ENCODE peak calls at places on chromosome 18, in seven cellular contexts. P is IMR-90, E is H9, J is mesendoderm, Q is neuronal stem cell, G is trophoblast cell, K is H1. Y is an unnamed sample.

GRCh38 chr18:58532972-58533371 is 95.9 kb downstream of the ALPK2 start:
- DNase-seq in P (no peak), E (no peak), J (no peak), Q (no peak), G (no peak), K (no peak), Y (no peak)

GRCh38 chr18:22391571-22392359 is 25.9 kb downstream of the CTAGE1 start:
- DNase-seq in P (peak; percentile 96), E (no peak), J (no peak), Q (no peak), G (peak; percentile 22), K (no peak), Y (peak; percentile 97)

GRCh38 chr18:9612215-9612830 is 2.0 kb downstream of the PPP4R1 start:
- DNase-seq in P (peak; percentile 58), E (no peak), J (peak; percentile 55), Q (no peak), G (peak; percentile 12), K (no peak), Y (peak; percentile 66)

GRCh38 chr18:69177702-69178101 is 223.0 kb upstream of the DOK6 start:
- DNase-seq in P (peak; percentile 1), E (no peak), J (no peak), Q (no peak), G (no peak), K (no peak), Y (no peak)

GRCh38 chr18:36912887-36913286 is 84.0 kb downstream of the KIAA1328 start:
- DNase-seq in P (no peak), E (no peak), J (no peak), Q (no peak), G (no peak), K (no peak), Y (no peak)

GRCh38 chr18:58247363-58247834 is 203.4 kb downstream of the NEDD4L start:
- DNase-seq in P (peak; percentile 11), E (peak; percentile 45), J (peak; percentile 67), Q (no peak), G (no peak), K (peak; percentile 63), Y (no peak)

GRCh38 chr18:56563568-56563967 is 74.8 kb downstream of the TXNL1 start:
- DNase-seq in P (no peak), E (peak; percentile 92), J (peak; percentile 92), Q (peak; percentile 54), G (no peak), K (peak; percentile 79), Y (peak; percentile 3)

GRCh38 chr18:59376351-59376935 is 17.4 kb upstream of the LMAN1 start:
- DNase-seq in P (no peak), E (no peak), J (peak; percentile 56), Q (peak; percentile 74), G (no peak), K (no peak), Y (no peak)

GRCh38 chr18:48808476-48808875 is 142.3 kb downstream of the SMAD7 start:
- DNase-seq in P (no peak), E (no peak), J (no peak), Q (no peak), G (no peak), K (no peak), Y (no peak)

GRCh38 chr18:56240405-56240804 is 398.0 kb downstream of the TXNL1 start:
- DNase-seq in P (peak; percentile 97), E (no peak), J (no peak), Q (no peak), G (no peak), K (no peak), Y (peak; percentile 17)

GRCh38 chr18:56086176-56086575 is 498.2 kb upstream of the TCF4 start:
- DNase-seq in P (peak; percentile 38), E (no peak), J (no peak), Q (no peak), G (no peak), K (no peak), Y (no peak)

GRCh38 chr18:5456577-5457466 is 87.0 kb downstream of the EPB41L3 start:
- DNase-seq in P (peak; percentile 62), E (peak; percentile 42), J (peak; percentile 81), Q (peak; percentile 32), G (no peak), K (peak; percentile 56), Y (no peak)

GRCh38 chr18:52682260-52682659 is 342.3 kb downstream of the DCC start:
- DNase-seq in P (no peak), E (peak; percentile 36), J (peak; percentile 97), Q (no peak), G (no peak), K (no peak), Y (no peak)

GRCh38 chr18:48703418-48703817 is 164.6 kb downstream of the CTIF start:
- DNase-seq in P (no peak), E (no peak), J (no peak), Q (no peak), G (no peak), K (no peak), Y (no peak)

GRCh38 chr18:69230204-69230603 is 170.5 kb upstream of the DOK6 start:
- DNase-seq in P (no peak), E (peak; percentile 45), J (no peak), Q (no peak), G (no peak), K (no peak), Y (no peak)

GRCh38 chr18:13136689-13137040 is 81.9 kb upstream of the LDLRAD4 start:
- DNase-seq in P (no peak), E (peak; percentile 58), J (no peak), Q (no peak), G (no peak), K (peak; percentile 58), Y (no peak)

GRCh38 chr18:66728951-66729350 is 125.1 kb upstream of the CDH19 start:
- DNase-seq in P (no peak), E (no peak), J (no peak), Q (no peak), G (no peak), K (no peak), Y (no peak)

GRCh38 chr18:28469946-28470345 is 293.0 kb upstream of the CDH2 start:
- DNase-seq in P (no peak), E (no peak), J (no peak), Q (no peak), G (no peak), K (no peak), Y (peak; percentile 22)

GRCh38 chr18:76615065-76615733 is 120.2 kb upstream of the ZNF516 start:
- DNase-seq in P (peak; percentile 27), E (no peak), J (no peak), Q (no peak), G (no peak), K (no peak), Y (no peak)

GRCh38 chr18:55018602-55019001 is 59.3 kb upstream of the CCDC68 start:
- DNase-seq in P (peak; percentile 68), E (no peak), J (peak; percentile 63), Q (no peak), G (no peak), K (no peak), Y (peak; percentile 33)

GRCh38 chr18:48923746-48924580 is 26.8 kb downstream of the SMAD7 start:
- DNase-seq in P (peak; percentile 69), E (no peak), J (peak; percentile 11), Q (no peak), G (no peak), K (no peak), Y (peak; percentile 91)

GRCh38 chr18:42274488-42275137 is 319.6 kb downstream of the PIK3C3 start:
- DNase-seq in P (peak; percentile 10), E (peak; percentile 31), J (peak; percentile 70), Q (no peak), G (no peak), K (no peak), Y (peak; percentile 45)

GRCh38 chr18:48643262-48643661 is 104.4 kb downstream of the CTIF start:
- DNase-seq in P (peak; percentile 58), E (no peak), J (no peak), Q (no peak), G (no peak), K (no peak), Y (peak; percentile 32)

GRCh38 chr18:34482204-34482603 is 227.9 kb upstream of the DTNA start:
- DNase-seq in P (no peak), E (no peak), J (no peak), Q (no peak), G (no peak), K (no peak), Y (no peak)
- H2BK5ac ChIP-seq in P (no peak overlapping the region), E (no peak overlapping the region), J (no peak overlapping the region), Q (no peak overlapping the region), G (no peak overlapping the region), K (no peak overlapping the region), Y (no peak overlapping the region)

GRCh38 chr18:50274044-50274442 is 7.3 kb downstream of the MBD1 start:
- DNase-seq in P (no peak), E (no peak), J (no peak), Q (no peak), G (no peak), K (no peak), Y (no peak)

GRCh38 chr18:50273203-50274043 is 7.1 kb upstream of the CFAP53 start:
- DNase-seq in P (no peak), E (no peak), J (no peak), Q (no peak), G (peak; percentile 61), K (no peak), Y (no peak)

GRCh38 chr18:50275503-50276036 is 5.8 kb downstream of the MBD1 start:
- DNase-seq in P (no peak), E (no peak), J (no peak), Q (no peak), G (no peak), K (no peak), Y (no peak)

GRCh38 chr18:50276452-50276851 is 4.9 kb downstream of the MBD1 start:
- DNase-seq in P (no peak), E (no peak), J (no peak), Q (no peak), G (no peak), K (no peak), Y (no peak)

DNA sequence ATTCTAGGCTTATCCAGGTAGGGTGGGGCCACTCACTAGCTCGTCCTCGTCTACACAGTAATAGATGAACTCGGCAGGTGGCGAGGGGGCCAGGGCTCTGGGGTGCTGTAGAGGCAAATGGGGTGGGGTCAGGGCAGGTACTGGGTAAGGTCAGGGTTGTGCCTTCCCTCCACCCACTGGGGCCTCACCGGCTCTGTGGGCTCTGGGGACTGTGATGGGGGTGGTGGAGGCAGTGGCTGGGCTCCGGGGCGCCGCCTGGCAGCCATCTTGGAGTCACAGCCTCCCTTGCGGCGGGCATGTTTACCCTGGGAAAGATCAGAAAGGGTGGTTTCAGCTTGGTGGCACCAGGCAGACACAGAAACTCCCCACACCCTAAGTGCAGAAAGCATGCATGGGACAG is 6.4 kb downstream of the MBD1 start:
- DNase-seq in P (no peak), E (no peak), J (no peak), Q (no peak), G (no peak), K (no peak), Y (no peak)
- H2BK5ac ChIP-seq in P (no peak overlapping the region), E (no peak overlapping the region), J (no peak overlapping the region), Q (no peak overlapping the region), G (no peak overlapping the region), K (no peak overlapping the region), Y (no peak overlapping the region)

DNA sequence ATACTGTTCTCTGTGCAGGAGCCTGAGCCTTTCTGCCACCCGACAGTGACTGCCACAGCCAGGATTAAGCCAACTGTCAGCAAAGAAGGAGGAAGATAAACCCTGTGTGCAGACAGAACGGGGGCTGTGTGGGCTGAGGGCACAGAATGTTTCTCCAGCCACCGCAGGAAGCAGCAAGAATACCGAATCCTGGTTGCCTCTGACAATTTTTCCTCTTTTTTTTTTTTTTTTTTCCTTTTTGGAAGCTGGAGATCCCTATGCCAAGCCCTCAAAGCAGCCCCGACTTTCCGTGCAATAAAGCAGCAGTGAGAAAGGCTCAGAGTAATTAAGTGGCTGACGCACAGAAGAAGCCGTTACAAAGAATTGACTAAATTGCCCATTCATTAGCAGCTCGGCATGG is 336.4 kb downstream of the SMAD2 start:
- DNase-seq in P (no peak), E (no peak), J (no peak), Q (peak; percentile 46), G (no peak), K (no peak), Y (no peak)
- H2BK5ac ChIP-seq in P (no peak overlapping the region), E (no peak overlapping the region), J (no peak overlapping the region), Q (no peak overlapping the region), G (no peak overlapping the region), K (no peak overlapping the region), Y (no peak overlapping the region)

GRCh38 chr18:23933407-23933806 is 81.1 kb upstream of the TTC39C start:
- DNase-seq in P (peak; percentile 16), E (no peak), J (no peak), Q (no peak), G (no peak), K (no peak), Y (no peak)
- H2BK5ac ChIP-seq in P (no peak overlapping the region), E (no peak overlapping the region), J (no peak overlapping the region), Q (no peak overlapping the region), G (no peak overlapping the region), K (no peak overlapping the region), Y (no peak overlapping the region)

Y was measured in mesenchymal stem cell.